ENCODE peak calls at places on chromosomes 4 and X, in six cellular contexts. D is mesenchymal stem cell, P is fibroblast of lung, L is breast epithelium, F is colonic mucosa, M is adrenal gland. X is an unnamed sample.

GRCh38 chrX:56813318-56813837 is 84.3 kb downstream of the NBDY start:
- DNase-seq in D (peak), P (peak), L (peak), F (no peak), M (peak), X (no peak)

GRCh38 chrX:39499996-39500395 is 597.8 kb downstream of the BCOR start:
- DNase-seq in D (peak), P (peak), L (no peak), F (no peak), M (no peak), X (no peak)

GRCh38 chr4:111854494-111855087 is 290.7 kb upstream of the FAM241A start:
- DNase-seq in D (peak), P (peak), L (no peak), F (peak), M (peak), X (peak)

GRCh38 chr4:166165829-166166420 is 292.9 kb downstream of the TLL1 start:
- DNase-seq in D (peak), P (peak), L (no peak), F (peak), M (no peak), X (peak)

GRCh38 chr4:4456816-4457578 is 70.1 kb downstream of the NSG1 start:
- DNase-seq in D (no peak), P (no peak), L (no peak), F (no peak), M (no peak), X (no peak)

GRCh38 chr4:304987-305680 is at the start of gene ZNF732:
- DNase-seq in D (peak), P (peak), L (peak), F (peak), M (no peak), X (no peak)

GRCh38 chr4:75244325-75244724 is 269.9 kb downstream of the RCHY1 start:
- DNase-seq in D (no peak), P (no peak), L (no peak), F (peak), M (no peak), X (no peak)

GRCh38 chr4:88673886-88674285 is 23.7 kb downstream of the NAP1L5 start:
- DNase-seq in D (no peak), P (no peak), L (no peak), F (no peak), M (no peak), X (no peak)

GRCh38 chr4:148808416-148808815 is 366.2 kb upstream of the NR3C2 start:
- DNase-seq in D (no peak), P (peak), L (no peak), F (no peak), M (no peak), X (no peak)

GRCh38 chrX:153921511-153922285 is 4.4 kb downstream of the ARHGAP4 start:
- DNase-seq in D (no peak), P (no peak), L (no peak), F (no peak), M (no peak), X (no peak)

GRCh38 chrX:86946569-86946968 is 571.0 kb upstream of the KLHL4 start:
- DNase-seq in D (peak), P (no peak), L (no peak), F (no peak), M (no peak), X (peak)

GRCh38 chr4:11976726-11977263 is 548.1 kb upstream of the HS3ST1 start:
- DNase-seq in D (no peak), P (no peak), L (no peak), F (no peak), M (no peak), X (no peak)

GRCh38 chrX:153379508-153379907 is 21.6 kb downstream of the PNMA6E start:
- DNase-seq in D (no peak), P (no peak), L (no peak), F (no peak), M (peak), X (no peak)

GRCh38 chr4:165784672-165785071 is 88.4 kb upstream of the TLL1 start:
- DNase-seq in D (no peak), P (no peak), L (no peak), F (no peak), M (no peak), X (peak)

GRCh38 chr4:15963001-15963451 is at the start of gene FGFBP2:
- DNase-seq in D (peak), P (peak), L (no peak), F (peak), M (no peak), X (peak)

GRCh38 chrX:100819837-100820666 is at the start of gene CSTF2:
- DNase-seq in D (peak), P (peak), L (peak), F (peak), M (peak), X (peak)

GRCh38 chr4:150080875-150081274 is 2.6 kb downstream of the DCLK2 start:
- DNase-seq in D (peak), P (no peak), L (no peak), F (no peak), M (no peak), X (no peak)

GRCh38 chr4:174946246-174946645 is 28.1 kb downstream of the ADAM29 start:
- DNase-seq in D (no peak), P (no peak), L (no peak), F (no peak), M (no peak), X (no peak)

GRCh38 chr4:75891611-75892010 is 10.6 kb downstream of the PPEF2 start:
- DNase-seq in D (no peak), P (no peak), L (no peak), F (no peak), M (no peak), X (no peak)

GRCh38 chrX:136112286-136112685 is 35.0 kb upstream of the FHL1 start:
- DNase-seq in D (no peak), P (no peak), L (no peak), F (no peak), M (no peak), X (no peak)

GRCh38 chrX:153818571-153819397 is 11.6 kb downstream of the PDZD4 start:
- DNase-seq in D (peak), P (no peak), L (no peak), F (no peak), M (no peak), X (peak)

GRCh38 chr4:41120297-41121217 is 93.8 kb downstream of the APBB2 start:
- DNase-seq in D (no peak), P (peak), L (peak), F (no peak), M (peak), X (no peak)

GRCh38 chr4:165964591-165964990 is 91.6 kb downstream of the TLL1 start:
- DNase-seq in D (no peak), P (no peak), L (no peak), F (no peak), M (no peak), X (no peak)

GRCh38 chr4:8117278-8117682 is 41.3 kb downstream of the ABLIM2 start:
- DNase-seq in D (peak), P (no peak), L (no peak), F (peak), M (peak), X (peak)

GRCh38 chr4:60657802-60658201 is 542.3 kb upstream of the ADGRL3 start:
- DNase-seq in D (peak), P (no peak), L (no peak), F (no peak), M (no peak), X (no peak)

GRCh38 chrX:97016106-97016505 is 132.4 kb downstream of the RPA4 start:
- DNase-seq in D (no peak), P (no peak), L (no peak), F (no peak), M (no peak), X (no peak)

GRCh38 chr4:7938513-7939376 is 916 bp downstream of the AFAP1 start:
- DNase-seq in D (peak), P (no peak), L (no peak), F (no peak), M (no peak), X (peak)

GRCh38 chrX:42540150-42540549 is 237.8 kb downstream of the PPP1R2C start:
- DNase-seq in D (no peak), P (no peak), L (no peak), F (no peak), M (no peak), X (peak)

GRCh38 chrX:39905475-39905889 is 192.3 kb downstream of the BCOR start:
- DNase-seq in D (no peak), P (peak), L (no peak), F (peak), M (no peak), X (peak)

GRCh38 chrX:1387141-1387776 is 4.7 kb downstream of the SLC25A6 start:
- DNase-seq in D (no peak), P (no peak), L (no peak), F (no peak), M (peak), X (no peak)

GRCh38 chr4:103075894-103076776 is at the start of gene SLC9B2:
- DNase-seq in D (peak), P (peak), L (peak), F (peak), M (peak), X (peak)

GRCh38 chrX:11756354-11757318 is 1.4 kb upstream of the MSL3 start:
- DNase-seq in D (peak), P (peak), L (no peak), F (no peak), M (no peak), X (no peak)

GRCh38 chrX:127726227-127726626 is 326.0 kb downstream of the ACTRT1 start:
- DNase-seq in D (no peak), P (no peak), L (no peak), F (no peak), M (no peak), X (no peak)

GRCh38 chrX:25427873-25428555 is 412.2 kb upstream of the ARX start:
- DNase-seq in D (no peak), P (no peak), L (no peak), F (no peak), M (no peak), X (no peak)

GRCh38 chr4:23333946-23334878 is 555.6 kb downstream of the PPARGC1A start:
- DNase-seq in D (peak), P (peak), L (no peak), F (peak), M (no peak), X (peak)

GRCh38 chr4:111979921-111980320 is 165.3 kb upstream of the FAM241A start:
- DNase-seq in D (no peak), P (no peak), L (no peak), F (no peak), M (no peak), X (no peak)

GRCh38 chr4:153655004-153655541 is 29.0 kb upstream of the TLR2 start:
- DNase-seq in D (peak), P (no peak), L (no peak), F (no peak), M (no peak), X (no peak)
- H3K4me3 ChIP-seq in D (no peak), P (no peak), L (no peak), F (no peak), M (no peak), X (no peak)

GRCh38 chr4:38088321-38088720 is 128.1 kb downstream of the PTTG2 start:
- DNase-seq in D (no peak), P (no peak), L (no peak), F (no peak), M (no peak), X (no peak)

GRCh38 chr4:38084984-38085383 is 124.8 kb downstream of the PTTG2 start:
- DNase-seq in D (no peak), P (no peak), L (no peak), F (no peak), M (no peak), X (no peak)

GRCh38 chr4:38082424-38083374 is 122.5 kb downstream of the PTTG2 start:
- DNase-seq in D (peak), P (peak), L (no peak), F (no peak), M (no peak), X (no peak)

GRCh38 chr4:38086515-38087226 is 126.5 kb downstream of the PTTG2 start:
- DNase-seq in D (no peak), P (no peak), L (no peak), F (no peak), M (no peak), X (no peak)

DNA sequence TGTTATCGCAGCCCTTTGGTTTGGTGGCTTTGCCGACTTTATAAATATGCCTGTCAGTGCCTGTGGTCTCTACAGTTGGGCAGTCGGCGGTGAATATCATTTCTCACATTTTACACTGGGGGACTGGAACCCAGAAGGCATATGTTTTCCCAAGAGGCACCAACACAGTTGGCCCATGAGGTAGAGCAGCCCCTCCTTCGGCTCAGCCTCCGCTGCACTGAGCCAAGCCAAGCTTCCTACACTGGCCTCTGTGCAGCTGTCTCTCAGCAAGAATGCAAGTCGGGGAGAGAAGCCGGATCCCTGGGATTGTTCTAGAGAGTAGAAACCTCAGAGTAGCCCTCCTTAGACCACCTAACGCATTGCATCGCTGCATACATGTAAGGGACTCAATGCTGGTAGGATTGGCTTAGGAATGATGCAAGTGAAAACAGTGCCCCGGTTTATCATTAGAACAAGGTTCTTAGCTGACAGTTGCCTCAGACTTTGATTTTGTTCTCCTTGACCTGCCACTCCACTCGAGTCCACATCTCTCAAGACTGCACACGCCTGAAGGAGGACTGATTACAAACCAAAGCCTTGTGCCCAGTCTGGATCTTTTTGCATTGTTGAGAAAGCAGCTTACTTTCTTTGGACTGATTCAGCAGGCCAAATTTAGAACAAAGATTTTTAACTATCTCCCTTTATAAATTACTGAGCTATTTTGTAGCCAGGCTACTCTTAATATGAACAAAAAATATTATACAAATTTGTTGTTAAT is 125.4 kb downstream of the PTTG2 start:
- DNase-seq in D (no peak), P (no peak), L (no peak), F (no peak), M (no peak), X (no peak)
- H3K4me3 ChIP-seq in D (peak), P (no peak), L (no peak), F (no peak), M (no peak), X (no peak)

GRCh38 chr4:1939664-1940509 is 68.7 kb downstream of the NSD2 start:
- DNase-seq in D (peak), P (peak), L (no peak), F (no peak), M (peak), X (no peak)
- H3K4me3 ChIP-seq in D (no peak), P (no peak), L (no peak), F (no peak), M (no peak), X (no peak)

DNA sequence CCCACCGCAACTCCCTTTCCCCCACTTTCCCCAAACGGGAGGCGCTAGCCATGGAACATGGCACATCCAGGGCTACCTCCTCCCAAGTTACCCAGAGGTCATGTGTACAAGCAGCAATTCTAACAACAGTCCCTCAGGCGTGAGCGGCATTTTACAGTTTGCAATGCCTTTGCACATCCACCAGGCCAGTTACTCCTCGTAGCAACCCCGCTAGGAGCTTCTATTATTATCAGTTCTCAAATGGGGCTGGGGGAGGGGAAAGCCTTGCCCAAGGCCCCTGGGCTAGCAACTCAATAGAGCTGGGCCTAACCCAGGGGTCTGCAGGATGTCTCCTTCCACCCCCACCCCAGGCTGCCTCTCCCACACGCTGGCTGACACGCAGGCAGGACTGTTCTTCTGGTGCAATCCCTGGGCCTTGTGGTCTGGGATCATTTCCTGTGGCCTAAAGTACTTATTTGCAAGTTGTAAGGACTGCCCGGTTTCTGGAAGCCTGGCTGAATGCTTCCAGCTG is 27.8 kb downstream of the PJA1 start:
- DNase-seq in D (peak), P (peak), L (no peak), F (no peak), M (peak), X (no peak)
- H3K4me3 ChIP-seq in D (peak), P (no peak), L (peak), F (no peak), M (no peak), X (no peak)